ENCODE peak calls at places on chromosome 19, in four cellular contexts. Z is pons; N is NCI-H187; M is stimulated activated CD8-positive, alpha-beta memory T cell treated with anti-CD3 and anti-CD28 coated beads, Interleukin-2, amount 100 ng/mL, for 1 hour. Q is an unnamed sample.
A peak's percentile ranks its signal among the peaks of the same experiment; 100 is the strongest.

GRCh38 chr19:13505761-13506549 is at the start of gene CACNA1A:
- DNase-seq in N (no peak), Z (no peak), M (no peak), Q (peak; percentile 7)

GRCh38 chr19:45528149-45528743 is 21.0 kb downstream of the VASP start:
- DNase-seq in Z (no peak), M (no peak), N (no peak), Q (peak; percentile 88)

GRCh38 chr19:46299695-46300094 is 2.9 kb downstream of the HIF3A start:
- DNase-seq in N (no peak), M (no peak), Z (peak; percentile 14), Q (no peak)

GRCh38 chr19:32022946-32023832 is 322.2 kb upstream of the ZNF507 start:
- DNase-seq in M (no peak), N (no peak), Z (peak; percentile 23), Q (no peak)

GRCh38 chr19:11338164-11338563 is 1.3 kb downstream of the RAB3D start:
- DNase-seq in Z (no peak), M (no peak), N (no peak), Q (no peak)

GRCh38 chr19:2309734-2310362 is 1.9 kb upstream of the LINGO3 start:
- DNase-seq in N (no peak), Z (peak; percentile 43), M (no peak), Q (no peak)

GRCh38 chr19:46603195-46603637 is 2.1 kb downstream of the CALM3 start:
- DNase-seq in N (no peak), M (no peak), Z (no peak), Q (no peak)

GRCh38 chr19:29577662-29577963 is 28.5 kb upstream of the POP4 start:
- DNase-seq in M (no peak), N (no peak), Z (no peak), Q (no peak)

Q was measured in epithelial cell of esophagus.